ENCODE peak calls at places on chromosomes 11 and 22, in ten cellular contexts. Z is EH; Y is neural crest cell; S is AG04450; C is activated T-helper 9 cell treated with anti-CD3 and anti-CD28 coated beads, Interleukin-2, amount 50 U/mL, for 16 hours; P is activated T-helper 1 cell treated with anti-CD3 and anti-CD28 coated beads, Interleukin-12 subunit alpha, Interleukin-12 subunit beta, Interleukin-2, Interleukin-4 antibody, amounts not matched to agents 30 ng/mL and 10 ng/mL and 1 ng/mL, durations not matched to agents 14 hours and 24 hours and 36 hours; Q is GM04504; M is ELF-1; N is activated naive CD8-positive, alpha-beta T cell treated with anti-CD3 and anti-CD28 coated beads, Interleukin-2, amount 50 U/mL, for 16 hours; A is activated CD4-positive, alpha-beta T cell treated with anti-CD3 and anti-CD28 coated beads, Interleukin-2, amount 10 ng/mL, durations not matched to agents 7 days and 5 days. X is an unnamed sample.

GRCh38 chr22:32828150-32828549 is 26.6 kb downstream of the TIMP3 start:
- DNase-seq in Z (no peak), Y (no peak), S (no peak), C (no peak), P (no peak), Q (no peak), M (no peak), N (no peak), A (no peak), X (no peak)

GRCh38 chr22:36756031-36756430 is 19.9 kb downstream of the IFT27 start:
- DNase-seq in Z (no peak), Y (no peak), S (no peak), C (no peak), P (no peak), Q (no peak), M (no peak), N (no peak), A (no peak), X (no peak)

GRCh38 chr22:38077595-38077994 is 6.4 kb downstream of the SLC16A8 start:
- DNase-seq in Z (no peak), Y (no peak), S (no peak), C (no peak), P (no peak), Q (no peak), M (no peak), N (no peak), A (no peak), X (no peak)

GRCh38 chr11:46108752-46109151 is 12.5 kb downstream of the PHF21A start:
- DNase-seq in Z (no peak), Y (no peak), S (no peak), C (no peak), P (no peak), Q (no peak), M (no peak), N (no peak), A (no peak), X (no peak)

GRCh38 chr11:102551188-102551781 is 20.7 kb upstream of the MMP7 start:
- DNase-seq in Z (no peak), Y (no peak), S (no peak), C (no peak), P (no peak), Q (no peak), M (no peak), N (no peak), A (no peak), X (no peak)

GRCh38 chr22:40721266-40721665 is 42.0 kb downstream of the MCHR1 start:
- DNase-seq in Z (peak; percentile 76), Y (peak; percentile 32), S (no peak), C (no peak), P (no peak), Q (no peak), M (peak; percentile 85), N (no peak), A (no peak), X (no peak)

GRCh38 chr11:134482865-134483264 is 70.8 kb upstream of the B3GAT1 start:
- DNase-seq in Z (no peak), Y (no peak), S (no peak), C (no peak), P (no peak), Q (no peak), M (no peak), N (no peak), A (no peak), X (no peak)

GRCh38 chr11:130710022-130710421 is 206.3 kb downstream of the SNX19 start:
- DNase-seq in Z (no peak), Y (no peak), S (no peak), C (no peak), P (no peak), Q (no peak), M (no peak), N (no peak), A (no peak), X (no peak)

GRCh38 chr11:26150046-26150445 is 181.9 kb upstream of the ANO3 start:
- DNase-seq in Z (no peak), Y (no peak), S (no peak), C (no peak), P (no peak), Q (no peak), M (no peak), N (no peak), A (no peak), X (no peak)

GRCh38 chr11:100923555-100923954 is 206.1 kb downstream of the PGR start:
- DNase-seq in Z (peak; percentile 75), Y (no peak), S (no peak), C (no peak), P (no peak), Q (no peak), M (no peak), N (no peak), A (no peak), X (no peak)

GRCh38 chr11:132134322-132134721 is 763.9 kb downstream of the NTM start:
- DNase-seq in Z (peak; percentile 28), Y (no peak), S (no peak), C (no peak), P (no peak), Q (no peak), M (no peak), N (no peak), A (no peak), X (no peak)

GRCh38 chr11:67351275-67352005 is 1.9 kb downstream of the POLD4 start:
- DNase-seq in Z (peak; percentile 84), Y (peak; percentile 44), S (peak; percentile 62), C (peak; percentile 48), P (peak; percentile 45), Q (no peak), M (peak; percentile 86), N (peak; percentile 34), A (peak; percentile 64), X (no peak)

GRCh38 chr22:37454857-37455686 is 27.8 kb upstream of the ELFN2 start:
- DNase-seq in Z (peak; percentile 79), Y (no peak), S (no peak), C (no peak), P (no peak), Q (no peak), M (peak; percentile 42), N (no peak), A (no peak), X (peak; percentile 31)

GRCh38 chr11:125091247-125091876 is 20.1 kb downstream of the TMEM218 start:
- DNase-seq in Z (peak; percentile 73), Y (peak; percentile 45), S (peak; percentile 58), C (no peak), P (no peak), Q (no peak), M (peak; percentile 79), N (no peak), A (no peak), X (no peak)

GRCh38 chr11:88326112-88326511 is 11.4 kb downstream of the CTSC start:
- DNase-seq in Z (no peak), Y (no peak), S (no peak), C (no peak), P (no peak), Q (no peak), M (peak; percentile 58), N (no peak), A (no peak), X (no peak)

GRCh38 chr22:18091916-18092526 is 14.2 kb downstream of the PEX26 start:
- DNase-seq in Z (peak; percentile 16), Y (no peak), S (no peak), C (peak; percentile 11), P (no peak), Q (no peak), M (no peak), N (no peak), A (peak; percentile 35), X (no peak)

X was measured in BJ.